ENCODE peak calls at places on chromosomes 6 and 20, in five cellular contexts. Z, X, G, O and T are unnamed samples.

GRCh38 chr20:41390889-41391288 is 24.3 kb upstream of the EMILIN3 start:
- DNase-seq in Z (no peak), G (no peak), X (no peak), O (no peak), T (no peak)

GRCh38 chr20:44204832-44205215 is 5.7 kb downstream of the OSER1 start:
- DNase-seq in O (no peak), X (no peak), G (no peak), Z (no peak), T (no peak)

GRCh38 chr6:75402296-75402695 is 91.3 kb downstream of the FILIP1 start:
- DNase-seq in G (no peak), O (no peak), X (no peak), Z (no peak), T (no peak)

GRCh38 chr6:169837529-169838250 is 86.3 kb downstream of the ERMARD start:
- DNase-seq in O (no peak), Z (no peak), G (no peak), X (no peak), T (no peak)

GRCh38 chr6:69878795-69879194 is 12.4 kb downstream of the COL19A1 start:
- DNase-seq in X (no peak), G (no peak), Z (no peak), O (no peak), T (no peak)

GRCh38 chr20:6525447-6526303 is 241.8 kb upstream of the BMP2 start:
- DNase-seq in O (no peak), X (no peak), G (no peak), Z (no peak), T (peak)

GRCh38 chr20:51412333-51412761 is 130.2 kb downstream of the NFATC2 start:
- DNase-seq in G (no peak), O (no peak), Z (no peak), X (no peak), T (no peak)

GRCh38 chr6:82875573-82876185 is 190.0 kb downstream of the UBE3D start:
- DNase-seq in X (no peak), Z (peak), G (peak), O (no peak), T (no peak)

GRCh38 chr6:90484903-90485302 is 102.0 kb downstream of the MAP3K7 start:
- DNase-seq in G (no peak), O (no peak), Z (no peak), X (no peak), T (peak)

GRCh38 chr6:47034919-47035318 is 7.2 kb downstream of the ADGRF1 start:
- DNase-seq in X (no peak), Z (no peak), G (peak), O (no peak), T (peak)

GRCh38 chr6:30075987-30076311 is 380 bp upstream of the RNF39 start:
- DNase-seq in X (no peak), Z (no peak), G (no peak), O (no peak), T (no peak)

GRCh38 chr20:33444797-33445560 is 1.4 kb upstream of the SNTA1 start:
- DNase-seq in X (peak), O (no peak), Z (peak), G (peak), T (peak)

GRCh38 chr20:10434467-10434831 is 427 bp upstream of the MKKS start:
- DNase-seq in O (peak), G (peak), X (peak), Z (peak), T (peak)

GRCh38 chr6:137323860-137324259 is 104.7 kb upstream of the IFNGR1 start:
- DNase-seq in G (peak), X (no peak), Z (no peak), O (no peak), T (peak)

GRCh38 chr6:146914563-146915483 is 289.4 kb upstream of the STXBP5 start:
- DNase-seq in X (no peak), Z (peak), G (peak), O (no peak), T (no peak)

GRCh38 chr6:3318821-3319540 is 60.2 kb downstream of the PSMG4 start:
- DNase-seq in X (no peak), Z (no peak), O (no peak), G (no peak), T (no peak)

DNA sequence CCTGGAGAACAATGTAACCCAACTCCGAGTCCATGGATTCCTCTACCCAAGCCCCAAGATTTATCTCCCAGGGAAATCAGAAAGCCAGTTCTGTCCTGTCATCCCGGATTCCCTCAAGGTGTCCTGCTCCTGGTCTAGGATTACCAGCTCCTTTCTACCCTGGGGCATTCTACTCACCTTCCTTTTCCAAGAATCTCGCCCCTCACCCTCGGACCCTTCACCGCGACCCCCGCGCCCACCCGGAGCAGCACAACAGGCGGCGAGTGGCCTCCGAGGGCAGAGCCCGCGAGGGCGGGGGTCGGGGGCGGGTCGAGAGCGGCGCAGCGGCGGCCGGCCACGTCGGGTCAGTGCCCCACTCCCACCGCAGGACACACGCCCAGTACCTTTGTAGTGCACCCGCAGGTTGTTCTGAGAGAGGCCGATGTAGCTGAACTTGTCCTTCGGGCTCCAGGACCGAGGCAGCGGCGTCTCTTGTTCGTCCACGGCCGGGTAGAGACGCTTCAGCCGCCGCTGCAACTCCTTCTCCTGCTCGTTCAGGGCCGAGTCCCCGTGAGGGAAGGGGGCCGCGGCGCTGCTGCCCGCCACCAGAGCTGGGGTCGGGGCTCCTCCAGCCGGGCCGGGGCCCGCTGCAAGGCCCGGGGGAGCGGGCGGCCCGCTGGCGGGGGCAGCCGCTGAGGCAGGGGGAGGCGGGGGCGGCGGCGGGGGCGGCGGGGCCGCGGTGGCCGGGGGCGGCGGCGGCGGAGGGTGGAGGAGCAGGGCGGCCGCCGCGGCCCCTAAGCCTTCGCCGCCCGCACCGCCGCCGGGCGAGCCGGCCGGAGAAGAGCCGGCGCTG is 867 bp downstream of the RANBP9 start:
- DNase-seq in O (no peak), G (no peak), Z (peak), X (peak), T (peak)
- TF ChIP-seq JUNB in O (no peak), G (no peak), Z (no peak), X (no peak), T (no peak)

DNA sequence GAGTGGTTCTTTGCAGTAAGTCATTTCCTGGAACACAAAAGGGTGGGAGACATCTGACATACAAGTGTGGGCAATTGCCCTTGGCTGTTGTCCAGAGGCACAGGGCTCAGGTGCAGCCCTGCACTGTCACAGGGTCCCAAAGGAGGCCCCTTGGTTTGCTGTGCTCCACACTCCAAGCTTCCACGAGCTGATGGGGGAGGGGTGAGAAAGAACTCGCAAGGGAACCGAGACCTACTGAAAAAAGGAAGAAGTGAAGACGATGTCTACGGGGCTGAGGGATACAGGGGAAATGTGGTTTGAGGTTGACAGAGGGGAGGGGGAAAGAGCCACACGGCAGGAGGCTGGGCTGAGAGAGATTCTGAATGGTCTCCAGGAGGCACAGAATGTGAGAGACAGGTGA is 123.3 kb downstream of the LY86 start:
- DNase-seq in X (no peak), G (no peak), Z (peak), O (peak), T (no peak)
- H3K27ac ChIP-seq in X (no peak), G (peak), Z (peak), O (no peak), T (no peak)

DNA sequence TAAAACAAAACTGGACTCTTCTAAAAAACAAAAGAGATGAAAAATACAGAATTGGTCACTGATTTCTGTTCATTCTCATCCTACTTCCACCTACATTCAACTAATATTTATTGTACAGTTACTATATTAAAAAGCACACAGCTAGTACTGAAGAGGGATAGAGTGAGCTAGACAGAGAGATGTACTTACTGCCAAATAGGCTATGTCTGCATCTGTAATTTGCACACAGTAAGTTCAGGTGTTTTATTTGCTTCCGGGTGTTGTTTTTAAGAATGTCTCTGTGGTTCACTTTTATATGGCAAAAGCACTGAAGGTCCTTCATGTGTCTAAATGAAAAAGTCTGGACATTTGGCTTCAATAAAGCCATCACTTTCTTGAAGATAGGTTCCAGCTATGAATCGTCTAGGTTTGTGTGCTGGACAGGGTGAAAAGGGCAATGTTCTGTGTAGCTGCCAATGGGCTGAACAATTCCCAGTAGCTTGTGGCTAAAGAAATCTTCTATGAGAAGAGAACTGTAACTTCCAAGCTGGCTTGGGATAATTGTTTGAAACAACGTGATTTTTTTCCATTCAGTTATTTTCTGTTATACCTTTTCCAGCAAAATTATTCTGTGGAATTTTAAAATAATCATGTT is 47.3 kb downstream of the EPB41L2 start:
- DNase-seq in G (no peak), Z (no peak), O (no peak), X (no peak), T (no peak)
- TF ChIP-seq JUNB in G (no peak), Z (no peak), O (no peak), X (no peak), T (no peak)

GRCh38 chr6:19699990-19700389 is 137.2 kb upstream of the ID4 start:
- DNase-seq in Z (no peak), O (no peak), G (no peak), X (no peak), T (no peak)

GRCh38 chr6:19692506-19693298 is 144.5 kb upstream of the ID4 start:
- DNase-seq in G (no peak), Z (no peak), X (no peak), O (no peak), T (peak)

GRCh38 chr6:19694697-19695096 is 142.5 kb upstream of the ID4 start:
- DNase-seq in Z (no peak), O (no peak), X (no peak), G (no peak), T (no peak)

DNA sequence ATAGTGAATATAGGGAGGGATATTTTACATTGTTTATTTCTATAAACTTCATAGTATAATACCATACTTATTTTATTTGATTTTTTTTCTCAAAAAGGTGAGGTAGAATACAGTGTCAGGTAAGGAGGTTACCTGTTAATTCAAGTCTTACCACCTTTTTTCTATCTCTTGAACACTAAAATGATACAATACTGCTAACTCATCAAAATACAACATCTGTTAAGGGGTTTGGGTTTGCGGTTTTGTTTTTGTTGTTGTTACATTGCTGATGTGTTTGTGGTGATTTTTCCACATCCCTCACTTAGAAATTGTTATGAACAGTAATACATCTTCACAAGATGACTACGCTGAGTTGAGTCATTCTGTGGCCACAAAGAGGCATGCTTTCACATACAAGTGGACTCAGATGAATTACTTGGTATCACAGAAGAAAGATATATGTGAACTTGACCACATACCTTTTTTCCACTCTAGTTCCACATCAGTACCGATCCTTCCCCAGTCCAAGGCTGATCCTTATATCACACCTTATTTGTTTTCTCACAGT is 139.4 kb upstream of the ID4 start:
- DNase-seq in X (no peak), Z (no peak), G (no peak), O (no peak), T (no peak)
- H3K27ac ChIP-seq in X (no peak), Z (no peak), G (no peak), O (no peak), T (no peak)

DNA sequence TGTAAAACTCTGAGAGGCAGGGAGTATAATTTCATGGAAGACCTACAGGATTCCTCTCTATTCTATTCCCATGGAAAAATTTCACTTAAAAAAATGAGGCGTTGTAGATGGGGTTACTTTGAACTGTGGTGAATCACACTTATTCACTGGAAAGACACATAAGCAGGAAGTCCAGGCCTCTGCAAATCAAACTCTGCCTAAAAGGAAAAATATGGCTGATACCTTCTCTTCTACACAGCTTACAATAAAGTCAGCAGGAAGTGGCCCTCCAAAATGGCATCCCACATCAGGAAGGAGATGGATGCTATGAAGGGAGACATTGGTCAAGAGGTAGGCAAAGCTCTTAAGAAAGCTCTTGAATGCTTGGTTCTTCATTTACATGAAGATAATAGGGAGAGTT is 115.9 kb downstream of the FYN start:
- DNase-seq in O (no peak), G (no peak), X (no peak), Z (no peak), T (peak)
- TF ChIP-seq JUNB in O (no peak), G (no peak), X (no peak), Z (no peak), T (no peak)

DNA sequence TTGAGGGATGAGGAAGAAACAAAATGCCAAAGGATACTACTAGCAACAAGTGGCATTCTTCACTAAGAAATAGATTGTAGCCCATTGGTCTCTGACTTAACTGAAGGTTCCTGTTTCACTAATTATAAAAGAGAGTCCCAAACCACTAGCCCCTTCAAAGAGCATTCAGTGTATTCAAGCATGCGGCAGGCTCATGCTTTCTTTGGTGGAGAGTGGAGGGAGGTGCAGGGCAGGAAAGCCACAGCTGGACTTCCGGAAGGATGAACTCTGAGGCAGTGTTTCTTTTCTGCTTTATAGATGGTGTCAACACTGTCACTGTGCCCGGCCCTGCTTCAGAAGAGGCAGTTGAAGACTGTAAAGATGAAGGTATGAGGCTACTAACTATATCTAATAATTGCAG is 636.1 kb downstream of the KIF16B start:
- DNase-seq in O (peak), Z (no peak), G (no peak), X (no peak), T (peak)
- H3K27ac ChIP-seq in O (no peak), Z (no peak), G (no peak), X (no peak), T (no peak)